ENCODE peak calls at places on chromosomes 7 and 10, in six cellular contexts. One of them, this sample, is unnamed.

GRCh38 chr7:48183370-48183743 is 12.1 kb downstream of the ABCA13 start:
- DNase-seq in A673: peak; percentile 67
- DNase-seq in OCI-LY7: no peak
- DNase-seq in transverse colon: no peak
- DNase-seq in hepatocyte: no peak
- DNase-seq in neural progenitor cell: no peak
- DNase-seq in this sample: no peak

GRCh38 chr7:73586911-73587310 is 8.5 kb upstream of the TBL2 start:
- DNase-seq in OCI-LY7: no peak
- DNase-seq in A673: no peak
- DNase-seq in neural progenitor cell: no peak
- DNase-seq in hepatocyte: no peak
- DNase-seq in transverse colon: no peak
- DNase-seq in this sample: peak; percentile 8

GRCh38 chr10:2619472-2619871 is 447.9 kb upstream of the PFKP start:
- DNase-seq in hepatocyte: peak; percentile 28
- DNase-seq in transverse colon: no peak
- DNase-seq in A673: peak; percentile 74
- DNase-seq in neural progenitor cell: peak; percentile 60
- DNase-seq in OCI-LY7: peak; percentile 56
- DNase-seq in this sample: no peak

GRCh38 chr7:81111781-81112540 is 193.1 kb upstream of the SEMA3C start:
- DNase-seq in neural progenitor cell: no peak
- DNase-seq in A673: peak; percentile 66
- DNase-seq in hepatocyte: peak; percentile 26
- DNase-seq in transverse colon: no peak
- DNase-seq in OCI-LY7: no peak
- DNase-seq in this sample: no peak

GRCh38 chr10:86027346-86027745 is 339.2 kb downstream of the GRID1 start:
- DNase-seq in transverse colon: no peak
- DNase-seq in A673: no peak
- DNase-seq in neural progenitor cell: no peak
- DNase-seq in hepatocyte: no peak
- DNase-seq in OCI-LY7: no peak
- DNase-seq in this sample: no peak

GRCh38 chr10:47383254-47384147 is 592 bp downstream of the ZNF488 start:
- DNase-seq in OCI-LY7: peak; percentile 25
- DNase-seq in neural progenitor cell: peak; percentile 23
- DNase-seq in transverse colon: no peak
- DNase-seq in A673: no peak
- DNase-seq in hepatocyte: no peak
- DNase-seq in this sample: no peak

GRCh38 chr10:3773465-3774017 is 11.5 kb downstream of the KLF6 start:
- DNase-seq in hepatocyte: no peak
- DNase-seq in A673: no peak
- DNase-seq in OCI-LY7: no peak
- DNase-seq in transverse colon: no peak
- DNase-seq in neural progenitor cell: no peak
- DNase-seq in this sample: no peak

GRCh38 chr10:90413196-90413595 is 444.6 kb downstream of the HTR7 start:
- DNase-seq in OCI-LY7: no peak
- DNase-seq in hepatocyte: no peak
- DNase-seq in transverse colon: no peak
- DNase-seq in A673: no peak
- DNase-seq in neural progenitor cell: no peak
- DNase-seq in this sample: no peak

GRCh38 chr10:12130237-12130872 is 878 bp downstream of the SEC61A2 start:
- DNase-seq in hepatocyte: peak; percentile 67
- DNase-seq in OCI-LY7: peak; percentile 86
- DNase-seq in neural progenitor cell: peak; percentile 76
- DNase-seq in transverse colon: peak; percentile 19
- DNase-seq in A673: peak; percentile 89
- DNase-seq in this sample: no peak

GRCh38 chr10:109411897-109412296 is 511.4 kb downstream of the XPNPEP1 start:
- DNase-seq in transverse colon: no peak
- DNase-seq in neural progenitor cell: no peak
- DNase-seq in OCI-LY7: no peak
- DNase-seq in hepatocyte: no peak
- DNase-seq in A673: no peak
- DNase-seq in this sample: no peak

GRCh38 chr10:36469585-36469984 is 655.8 kb upstream of the ANKRD30A start:
- DNase-seq in neural progenitor cell: no peak
- DNase-seq in OCI-LY7: no peak
- DNase-seq in hepatocyte: no peak
- DNase-seq in transverse colon: no peak
- DNase-seq in A673: no peak
- DNase-seq in this sample: no peak

DNA sequence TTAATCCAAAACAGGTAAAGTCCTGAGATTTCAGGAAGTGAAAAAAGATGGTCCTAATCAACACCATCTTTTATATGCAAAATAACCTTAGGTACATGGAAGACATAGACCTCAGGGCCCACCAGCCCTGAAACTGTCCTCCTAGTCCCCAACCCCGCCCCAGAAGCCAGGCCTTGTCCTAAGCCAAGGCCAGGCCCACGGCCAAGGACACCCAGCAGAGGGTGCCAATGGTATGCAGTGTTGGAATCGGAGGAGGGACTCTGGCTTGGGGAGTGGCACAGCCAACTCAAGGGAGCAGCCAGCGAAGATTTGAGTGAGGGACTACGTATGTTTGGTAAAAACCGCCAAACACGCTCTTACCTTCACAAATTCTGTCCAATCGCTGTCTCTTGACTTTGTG is 96.7 kb downstream of the ZRANB1 start:
- DNase-seq in neural progenitor cell: no peak
- DNase-seq in transverse colon: peak; percentile 70
- DNase-seq in hepatocyte: no peak
- DNase-seq in A673: peak; percentile 43
- DNase-seq in OCI-LY7: peak; percentile 29
- DNase-seq in this sample: peak; percentile 60
- TF ChIP-seq CTCF in neural progenitor cell: no peak
- TF ChIP-seq CTCF in transverse colon: no peak
- TF ChIP-seq CTCF in hepatocyte: no peak
- TF ChIP-seq CTCF in A673: peak; percentile 45
- TF ChIP-seq CTCF in OCI-LY7: peak; percentile 63
- TF ChIP-seq CTCF in this sample: peak; percentile 40

DNA sequence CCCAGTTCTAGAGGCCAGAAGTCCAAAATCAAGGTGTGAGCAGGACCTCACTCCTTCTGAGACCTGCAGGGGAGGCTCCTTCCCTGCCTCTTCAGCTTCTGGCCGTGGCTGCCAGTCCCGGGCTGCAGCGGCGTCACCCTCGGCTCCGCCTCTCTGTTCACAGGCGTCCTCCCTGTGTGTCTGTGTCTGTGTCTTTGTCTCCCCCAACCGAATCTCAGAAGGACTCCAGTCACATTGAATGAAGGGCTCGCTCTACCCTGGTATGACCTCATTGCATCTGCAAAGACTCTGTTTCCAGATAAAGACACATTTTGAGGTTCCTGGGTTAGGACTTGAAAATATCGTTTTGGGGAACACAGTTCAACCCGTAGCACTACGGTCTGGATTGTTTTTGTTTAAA is 33.1 kb upstream of the GALNT11 start:
- DNase-seq in OCI-LY7: peak; percentile 15
- DNase-seq in neural progenitor cell: peak; percentile 78
- DNase-seq in hepatocyte: peak; percentile 67
- DNase-seq in A673: peak; percentile 88
- DNase-seq in transverse colon: peak; percentile 39
- DNase-seq in this sample: peak; percentile 50
- H3K36me3 ChIP-seq in OCI-LY7: no peaks in the 10 kb centered on the region
- H3K36me3 ChIP-seq in neural progenitor cell: no peaks in the 10 kb centered on the region
- H3K36me3 ChIP-seq in hepatocyte: no peaks in the 10 kb centered on the region
- H3K36me3 ChIP-seq in A673: no peaks in the 10 kb centered on the region
- H3K36me3 ChIP-seq in transverse colon: no peaks in the 10 kb centered on the region
- H3K36me3 ChIP-seq in this sample: no peaks in the 10 kb centered on the region

GRCh38 chr7:105637755-105638154 is 56.5 kb upstream of the EFCAB10 start:
- DNase-seq in OCI-LY7: no peak
- DNase-seq in neural progenitor cell: no peak
- DNase-seq in A673: no peak
- DNase-seq in hepatocyte: no peak
- DNase-seq in transverse colon: no peak
- DNase-seq in this sample: no peak
- H3K4me1 ChIP-seq in OCI-LY7: no peaks in the 10 kb centered on the region
- H3K4me1 ChIP-seq in neural progenitor cell: peaks cover 34% of the 10 kb centered on the region
- H3K4me1 ChIP-seq in A673: peaks cover 16% of the 10 kb centered on the region
- H3K4me1 ChIP-seq in hepatocyte: peaks cover 16% of the 10 kb centered on the region
- H3K4me1 ChIP-seq in transverse colon: peaks cover 7% of the 10 kb centered on the region
- H3K4me1 ChIP-seq in this sample: no peaks in the 10 kb centered on the region

DNA sequence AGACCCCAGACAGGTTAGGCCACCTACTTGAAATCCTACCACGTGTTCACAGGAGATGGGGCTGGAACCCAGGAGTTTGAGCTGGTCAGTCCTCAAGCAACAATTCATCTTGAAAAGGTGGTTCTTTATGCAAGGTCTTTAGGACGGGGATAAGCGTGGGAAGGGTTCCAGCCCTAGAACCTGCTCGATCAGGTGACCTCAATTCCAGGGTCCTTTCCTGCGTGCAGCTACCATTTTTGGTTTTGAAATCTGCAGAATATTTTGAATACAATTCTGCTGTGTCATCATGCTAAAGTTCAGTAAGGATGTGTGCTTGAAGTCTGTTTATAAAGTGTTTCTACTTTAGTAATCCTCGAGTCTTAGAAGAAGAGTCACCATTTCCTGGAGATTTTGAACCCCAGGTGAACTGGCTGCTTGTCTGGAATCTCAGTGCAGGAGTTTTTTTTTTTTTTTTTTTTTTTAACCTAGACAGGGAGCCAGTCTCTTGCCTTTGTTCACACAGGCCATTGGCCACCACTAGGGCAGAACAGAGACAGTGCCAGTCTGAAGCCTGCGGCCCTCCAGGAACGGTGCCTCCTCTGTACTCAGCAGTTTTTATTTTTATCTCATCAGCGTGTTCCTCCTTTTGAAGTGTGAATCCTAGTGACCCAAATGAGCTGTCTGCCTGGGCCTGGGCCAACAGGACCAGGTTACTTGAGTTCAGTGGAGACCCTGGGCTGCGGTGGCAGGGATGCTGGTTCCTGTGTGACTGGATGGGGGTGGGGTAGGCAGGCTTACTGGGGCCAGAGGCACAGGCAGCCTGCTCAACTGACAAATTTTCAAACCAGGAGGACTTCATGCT is 54.6 kb downstream of the EEPD1 start:
- DNase-seq in neural progenitor cell: no peak
- DNase-seq in OCI-LY7: no peak
- DNase-seq in transverse colon: peak; percentile 54
- DNase-seq in hepatocyte: peak; percentile 49
- DNase-seq in A673: no peak
- DNase-seq in this sample: peak; percentile 54
- TF ChIP-seq CTCF in neural progenitor cell: no peak
- TF ChIP-seq CTCF in OCI-LY7: no peak
- TF ChIP-seq CTCF in transverse colon: no peak
- TF ChIP-seq CTCF in hepatocyte: no peak
- TF ChIP-seq CTCF in A673: no peak
- TF ChIP-seq CTCF in this sample: peak; percentile 46

This sample was measured in left ventricle myocardium inferior.